ENCODE peak calls at places on chromosomes 16 and 17, in four cellular contexts. R, I, G and P are unnamed samples.

GRCh38 chr17:19273731-19274130 is 36.6 kb downstream of the EPN2 start:
- DNase-seq in R (no peak), I (no peak), G (no peak), P (no peak)

GRCh38 chr17:16516594-16517018 is 24.6 kb upstream of the LRRC75A start:
- DNase-seq in R (no peak), I (no peak), G (no peak), P (no peak)

GRCh38 chr16:23148166-23148512 is 1.1 kb downstream of the USP31 start:
- DNase-seq in R (no peak), I (no peak), G (no peak), P (no peak)

GRCh38 chr16:54123766-54124165 is 162.8 kb downstream of the IRX3 start:
- DNase-seq in R (no peak), I (no peak), G (no peak), P (no peak)

GRCh38 chr16:30786115-30786935 is 680 bp downstream of the ZNF629 start:
- DNase-seq in R (no peak), I (no peak), G (no peak), P (no peak)

GRCh38 chr17:28896884-28897768 is at the start of gene FLOT2:
- DNase-seq in R (peak), I (peak), G (peak), P (peak)

GRCh38 chr17:79042421-79043190 is 18.6 kb downstream of the C1QTNF1 start:
- DNase-seq in R (peak), I (no peak), G (peak), P (peak)

GRCh38 chr16:30004811-30005242 is 6.0 kb downstream of the DOC2A start:
- DNase-seq in R (no peak), I (no peak), G (no peak), P (no peak)

GRCh38 chr17:330993-331701 is 21.5 kb downstream of the RPH3AL start:
- DNase-seq in R (no peak), I (no peak), G (peak), P (no peak)

GRCh38 chr17:78883090-78883532 is 19.9 kb downstream of the CEP295NL start:
- DNase-seq in R (no peak), I (peak), G (peak), P (peak)

DNA sequence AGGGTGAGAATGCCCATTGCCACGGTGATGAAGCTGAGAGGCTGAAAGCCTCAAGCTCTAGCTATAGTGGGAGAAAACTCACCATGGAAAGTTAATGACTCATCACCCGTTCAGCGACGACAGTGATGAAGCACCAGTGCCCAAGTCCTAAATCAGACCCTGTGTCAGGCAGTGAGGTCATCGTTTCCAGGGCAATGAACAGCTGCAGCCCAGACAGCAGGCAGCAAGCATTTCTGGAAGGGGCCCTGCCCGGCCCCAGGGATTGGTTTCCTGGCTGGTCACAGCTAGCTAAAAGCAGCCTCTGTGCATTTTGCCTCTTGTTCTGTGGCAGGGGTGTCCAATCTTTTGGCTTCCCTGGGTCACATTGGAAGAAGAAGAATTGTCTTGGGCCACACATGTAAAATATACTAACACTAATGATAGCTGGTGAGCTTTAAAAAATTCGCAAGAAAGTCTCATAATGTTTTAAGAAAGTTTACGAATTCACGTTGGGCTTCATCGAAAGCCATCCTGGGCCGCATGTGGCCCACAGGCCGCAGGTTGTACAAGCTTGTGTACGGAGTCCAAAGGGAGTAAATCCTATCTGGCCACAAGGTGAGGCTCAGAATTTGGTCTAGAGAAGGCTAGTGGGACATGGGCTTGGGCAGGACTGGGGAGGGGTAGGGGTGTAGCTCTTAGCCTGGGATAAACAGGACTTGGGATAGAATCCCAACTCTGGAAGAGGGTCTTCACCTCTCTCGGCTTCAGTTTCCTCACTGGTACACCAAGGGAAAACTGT is 40.6 kb downstream of the MIS12 start:
- DNase-seq in R (peak), I (peak), G (no peak), P (no peak)
- TF ChIP-seq POLR2AphosphoS5 in R (peak), I (no peak), G (no peak), P (no peak)

DNA sequence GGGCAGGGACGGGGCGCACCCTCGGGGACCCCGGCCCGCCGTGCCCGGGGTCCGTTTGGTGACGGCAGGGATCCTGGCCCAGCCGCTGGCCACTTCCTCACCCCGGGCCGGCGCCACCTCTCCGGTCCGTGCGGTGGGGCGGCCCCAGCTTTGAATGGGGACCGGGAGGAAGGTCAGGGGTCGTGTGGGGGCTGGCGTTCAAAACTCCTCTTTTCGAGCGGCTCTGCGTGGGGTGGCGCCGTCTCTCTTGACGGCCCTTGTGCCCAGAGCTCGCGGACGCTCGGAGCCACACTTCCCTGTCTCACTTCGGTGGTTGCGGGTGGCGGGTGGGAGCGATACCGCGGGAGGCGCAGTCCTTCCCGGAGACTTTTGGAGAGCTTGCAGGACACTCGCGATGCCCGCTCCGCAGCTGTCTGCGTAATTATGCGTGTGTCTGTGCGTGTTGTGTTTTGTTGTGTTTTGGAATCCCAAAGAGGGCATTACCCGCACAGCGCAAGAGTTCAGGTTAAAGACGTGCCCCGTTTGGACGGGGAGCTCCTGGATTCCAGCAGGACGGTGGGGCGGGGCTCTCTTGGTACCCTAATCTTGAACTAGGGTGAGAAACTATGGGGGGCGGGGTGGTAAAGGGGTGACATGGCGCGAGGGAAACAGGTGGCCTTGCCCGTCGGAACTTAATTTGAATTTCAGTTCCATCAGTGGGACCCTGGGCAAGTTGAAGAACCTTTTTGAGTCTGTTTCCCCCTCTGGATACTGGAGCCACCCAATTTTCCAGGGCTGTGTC is 639 bp downstream of the PLCG2 start:
- DNase-seq in R (no peak), I (no peak), G (peak), P (no peak)
- H3K27ac ChIP-seq in R (no peak), I (peak), G (peak), P (peak)

DNA sequence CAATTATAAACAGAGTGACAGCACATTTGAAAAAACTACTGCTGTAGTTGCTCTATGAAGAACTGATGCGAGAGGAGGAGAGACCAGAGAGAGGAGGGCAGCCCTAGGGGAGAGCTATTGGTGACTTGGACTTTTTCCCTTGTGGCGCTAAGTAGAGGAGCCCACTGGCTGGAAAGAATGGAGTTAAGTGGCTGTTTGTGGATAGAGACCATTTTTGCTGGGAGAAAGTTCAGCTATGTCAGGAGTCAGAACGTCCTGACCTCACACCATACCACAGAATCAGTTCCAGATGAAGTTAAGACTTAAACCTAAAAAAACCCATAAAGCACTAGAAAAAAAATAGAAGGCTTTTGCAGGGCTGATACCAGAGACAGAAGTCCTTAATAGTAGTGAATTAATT is 2.0 kb downstream of the POLR2A start:
- DNase-seq in R (no peak), I (no peak), G (no peak), P (no peak)
- H3K4me3 ChIP-seq in R (peak), I (peak), G (no peak), P (peak)

GRCh38 chr17:50059759-50060273 is 3.9 kb downstream of the ITGA3 start:
- DNase-seq in R (no peak), I (no peak), G (peak), P (no peak)

GRCh38 chr17:50063516-50064252 is 7.8 kb downstream of the ITGA3 start:
- DNase-seq in R (no peak), I (no peak), G (peak), P (no peak)

GRCh38 chr17:50062323-50063243 is 6.7 kb downstream of the ITGA3 start:
- DNase-seq in R (peak), I (no peak), G (peak), P (peak)

GRCh38 chr17:50059256-50059655 is 3.3 kb downstream of the ITGA3 start:
- DNase-seq in R (no peak), I (no peak), G (no peak), P (no peak)

GRCh38 chr17:50060951-50061712 is 5.2 kb downstream of the ITGA3 start:
- DNase-seq in R (peak), I (no peak), G (peak), P (no peak)
- TF ChIP-seq POLR2AphosphoS5 in R (peak), I (no peak), G (peak), P (no peak)

DNA sequence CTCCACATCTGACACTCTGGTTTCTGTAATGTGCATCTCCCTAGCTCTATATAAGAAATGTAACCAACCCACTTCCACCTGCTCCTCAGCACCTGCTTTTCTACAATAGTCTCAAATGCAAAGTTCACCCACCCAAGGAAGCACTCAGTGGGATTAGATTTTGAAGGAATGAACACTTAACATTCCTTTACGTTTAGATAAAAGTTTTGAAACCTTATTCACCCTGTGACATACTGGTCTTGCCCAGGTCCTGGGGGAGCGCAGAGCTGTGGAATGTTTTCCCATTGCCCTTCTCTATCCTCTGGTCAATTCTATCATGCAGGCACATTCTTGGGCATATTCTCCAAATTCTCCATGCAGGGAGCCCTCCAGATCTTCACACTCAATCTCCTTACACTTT is 168.0 kb upstream of the ASIC2 start:
- DNase-seq in R (no peak), I (no peak), G (no peak), P (no peak)
- H3K27ac ChIP-seq in R (no peak), I (no peak), G (no peak), P (no peak)

GRCh38 chr16:85986931-85987749 is 88.2 kb downstream of the IRF8 start:
- DNase-seq in R (no peak), I (no peak), G (peak), P (no peak)
- H3K4me3 ChIP-seq in R (no peak), I (no peak), G (no peak), P (no peak)

GRCh38 chr16:50781518-50781917 is 39.6 kb downstream of the CYLD start:
- DNase-seq in R (no peak), I (no peak), G (no peak), P (no peak)
- TF ChIP-seq POLR2AphosphoS5 in R (no peak), I (no peak), G (no peak), P (no peak)

GRCh38 chr17:82884341-82884871 is 44.6 kb upstream of the ZNF750 start:
- DNase-seq in R (no peak), I (no peak), G (no peak), P (no peak)
- H3K27ac ChIP-seq in R (peak), I (no peak), G (peak), P (peak)

DNA sequence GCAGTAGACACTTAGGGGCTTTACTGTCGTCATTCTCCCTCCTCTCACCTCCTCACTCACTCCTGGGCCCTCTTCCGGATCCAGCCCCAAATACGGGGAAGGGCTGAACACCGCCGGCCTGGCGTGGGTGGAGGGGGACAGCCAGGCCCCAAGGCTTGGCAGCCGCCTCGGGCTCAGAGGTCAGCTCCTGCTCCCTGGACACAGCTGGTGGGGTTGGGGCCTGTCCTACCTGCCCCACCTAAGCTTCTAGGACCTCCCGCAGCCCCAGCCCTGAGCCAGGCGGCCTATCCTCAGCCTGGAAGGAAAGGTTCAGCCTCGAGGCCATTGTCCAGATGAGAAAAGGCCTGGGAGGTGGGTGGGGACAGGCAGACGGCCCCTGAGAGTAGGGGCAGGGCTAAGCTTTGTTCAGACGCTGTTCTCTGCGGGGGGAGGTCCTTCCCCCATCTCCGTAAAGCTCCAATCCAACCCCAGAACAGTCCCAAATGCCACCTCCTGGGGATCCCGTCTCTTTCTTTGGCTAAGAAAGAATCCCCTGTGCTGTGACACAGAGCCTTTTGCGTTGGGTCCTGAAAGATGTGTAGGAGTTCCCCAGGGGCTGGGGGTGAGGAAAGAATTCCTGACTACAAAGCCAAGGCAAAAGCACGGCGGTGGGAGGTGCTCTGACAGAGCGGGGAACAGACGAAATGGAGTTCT is 861 bp upstream of the LLGL1 start:
- DNase-seq in R (no peak), I (no peak), G (no peak), P (no peak)
- H3K4me3 ChIP-seq in R (peak), I (peak), G (no peak), P (peak)

GRCh38 chr17:52790359-52790955 is 631.9 kb upstream of the CA10 start:
- DNase-seq in R (no peak), I (no peak), G (no peak), P (no peak)
- TF ChIP-seq POLR2AphosphoS5 in R (no peak), I (no peak), G (no peak), P (no peak)